ENCODE peak calls at places on chromosomes 4 and X, in four cellular contexts. V, J, S and E are unnamed samples.

GRCh38 chrX:153061732-153062131 is 5.5 kb downstream of the PNMA3 start:
- DNase-seq in V (no peak), J (peak), S (no peak), E (no peak)

GRCh38 chr4:185993328-185993973 is 75.5 kb upstream of the TLR3 start:
- DNase-seq in V (no peak), J (no peak), S (no peak), E (no peak)

GRCh38 chr4:74431113-74431826 is 13.7 kb upstream of the AREG start:
- DNase-seq in V (peak), J (peak), S (no peak), E (no peak)

GRCh38 chr4:112817933-112818921 is 181.3 kb downstream of the LARP7 start:
- DNase-seq in V (peak), J (peak), S (peak), E (peak)

GRCh38 chr4:127997534-127998388 is 32.6 kb downstream of the ABHD18 start:
- DNase-seq in V (peak), J (peak), S (no peak), E (peak)

GRCh38 chr4:84384801-84385582 is 114.1 kb downstream of the NKX6-1 start:
- DNase-seq in V (no peak), J (no peak), S (no peak), E (no peak)

GRCh38 chrX:153776611-153777045 is 4.2 kb upstream of the SRPK3 start:
- DNase-seq in V (no peak), J (no peak), S (no peak), E (no peak)

GRCh38 chr4:8649631-8650261 is 57.2 kb downstream of the CPZ start:
- DNase-seq in V (no peak), J (no peak), S (no peak), E (no peak)

GRCh38 chr4:5773271-5773555 is 62.2 kb downstream of the EVC start:
- DNase-seq in V (no peak), J (peak), S (no peak), E (no peak)

GRCh38 chr4:85126991-85127591 is 160.6 kb upstream of the WDFY3 start:
- DNase-seq in V (no peak), J (no peak), S (no peak), E (no peak)

GRCh38 chr4:1542516-1543320 is 136.5 kb upstream of the NKX1-1 start:
- DNase-seq in V (no peak), J (no peak), S (peak), E (no peak)

GRCh38 chr4:6128221-6128871 is 72.0 kb downstream of the JAKMIP1 start:
- DNase-seq in V (no peak), J (no peak), S (no peak), E (no peak)

GRCh38 chr4:153518637-153519384 is 52.7 kb downstream of the TMEM131L start:
- DNase-seq in V (no peak), J (peak), S (no peak), E (no peak)

GRCh38 chrX:8981742-8982141 is 52.2 kb downstream of the FAM9B start:
- DNase-seq in V (peak), J (no peak), S (no peak), E (no peak)

GRCh38 chr4:16721618-16722291 is 176.7 kb downstream of the LDB2 start:
- DNase-seq in V (peak), J (peak), S (no peak), E (no peak)

GRCh38 chr4:52420330-52420729 is 238.8 kb downstream of the USP46 start:
- DNase-seq in V (no peak), J (no peak), S (no peak), E (no peak)

GRCh38 chr4:74975848-74976824 is 43.2 kb downstream of the PARM1 start:
- DNase-seq in V (no peak), J (no peak), S (peak), E (no peak)

GRCh38 chr4:188092824-188093223 is 16.6 kb downstream of the TRIML2 start:
- DNase-seq in V (no peak), J (no peak), S (no peak), E (no peak)

GRCh38 chr4:90349632-90350031 is 222.4 kb downstream of the CCSER1 start:
- DNase-seq in V (no peak), J (no peak), S (no peak), E (no peak)

GRCh38 chrX:41952102-41952501 is 28.7 kb upstream of the CASK start:
- DNase-seq in V (peak), J (no peak), S (no peak), E (no peak)

GRCh38 chr4:87219648-87220093 is 747 bp downstream of the KLHL8 start:
- DNase-seq in V (peak), J (no peak), S (peak), E (peak)

GRCh38 chrX:129665916-129666644 is 11.3 kb upstream of the APLN start:
- DNase-seq in V (no peak), J (peak), S (no peak), E (no peak)

GRCh38 chrX:38220024-38220935 is at the start of gene SRPX:
- DNase-seq in V (peak), J (peak), S (peak), E (peak)

GRCh38 chrX:12567857-12568256 is 223.4 kb upstream of the PRPS2 start:
- DNase-seq in V (no peak), J (peak), S (no peak), E (no peak)

GRCh38 chr4:65083076-65083475 is 587.2 kb downstream of the EPHA5 start:
- DNase-seq in V (no peak), J (no peak), S (no peak), E (no peak)

GRCh38 chrX:45261005-45261404 is 60.3 kb upstream of the DIPK2B start:
- DNase-seq in V (no peak), J (no peak), S (no peak), E (no peak)

GRCh38 chrX:116292183-116292582 is 121.6 kb downstream of the AGTR2 start:
- DNase-seq in V (no peak), J (no peak), S (no peak), E (no peak)
- TF ChIP-seq CTCF in V (no peak), J (no peak), S (no peak), E (no peak)

GRCh38 chr4:10622728-10623127 is 61.8 kb downstream of the CLNK start:
- DNase-seq in V (peak), J (no peak), S (no peak), E (peak)
- TF ChIP-seq CTCF in V (peak), J (peak), S (peak), E (peak)

GRCh38 chr4:140863187-140863586 is 107.0 kb upstream of the TBC1D9 start:
- DNase-seq in V (peak), J (no peak), S (no peak), E (no peak)

GRCh38 chr4:140862182-140862442 is 105.9 kb upstream of the TBC1D9 start:
- DNase-seq in V (no peak), J (no peak), S (no peak), E (no peak)

GRCh38 chr4:140858897-140859296 is 102.7 kb upstream of the TBC1D9 start:
- DNase-seq in V (no peak), J (peak), S (no peak), E (no peak)

GRCh38 chr4:140865253-140865652 is 109.1 kb upstream of the TBC1D9 start:
- DNase-seq in V (no peak), J (no peak), S (no peak), E (no peak)

GRCh38 chr4:140861359-140862181 is 105.4 kb upstream of the TBC1D9 start:
- DNase-seq in V (peak), J (peak), S (no peak), E (peak)
- TF ChIP-seq CTCF in V (peak), J (peak), S (peak), E (peak)

DNA sequence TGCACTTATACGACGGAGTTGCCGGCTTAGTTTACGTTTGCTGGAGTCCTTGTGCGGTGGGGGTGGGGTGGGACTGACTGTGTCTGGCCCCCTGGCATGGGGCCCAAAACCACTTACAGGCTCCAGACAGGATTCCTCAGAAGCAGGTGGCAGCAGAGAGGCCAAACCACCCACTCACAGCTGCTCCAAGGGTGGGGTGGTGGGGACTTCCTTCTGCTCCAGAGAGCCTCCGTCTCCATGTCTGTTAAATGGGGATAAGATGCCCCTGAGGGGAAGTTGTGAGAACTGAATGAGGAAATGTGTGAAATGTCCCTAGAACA is 36.7 kb downstream of the PSAPL1 start:
- DNase-seq in V (no peak), J (peak), S (peak), E (no peak)
- TF ChIP-seq CTCF in V (no peak), J (no peak), S (peak), E (no peak)

GRCh38 chr4:148903388-148903787 is 461.2 kb upstream of the NR3C2 start:
- DNase-seq in V (no peak), J (no peak), S (no peak), E (no peak)

GRCh38 chr4:148901075-148901705 is 459.0 kb upstream of the NR3C2 start:
- DNase-seq in V (no peak), J (no peak), S (no peak), E (no peak)
- TF ChIP-seq CTCF in V (no peak), J (no peak), S (no peak), E (no peak)